ENCODE peak calls at places on chromosomes 12 and 14, in six cellular contexts. One of them, this sample, is unnamed.
A peak's percentile ranks its signal among the peaks of the same experiment; 100 is the strongest.

GRCh38 chr14:104355101-104355691 is 216.8 kb downstream of the KIF26A start:
- DNase-seq in GM23248: no peak
- DNase-seq in stomach: no peak
- DNase-seq in trophoblast cell: no peak
- DNase-seq in PC-3: no peak
- DNase-seq in esophagus squamous epithelium: no peak
- DNase-seq in this sample: no peak

GRCh38 chr12:52025301-52026172 is 18.8 kb downstream of the TAMALIN start:
- DNase-seq in GM23248: peak; percentile 92
- DNase-seq in stomach: peak; percentile 90
- DNase-seq in trophoblast cell: peak; percentile 76
- DNase-seq in PC-3: peak; percentile 90
- DNase-seq in esophagus squamous epithelium: no peak
- DNase-seq in this sample: peak; percentile 74

GRCh38 chr12:102833687-102834435 is 83.2 kb downstream of the PAH start:
- DNase-seq in GM23248: peak; percentile 30
- DNase-seq in stomach: no peak
- DNase-seq in trophoblast cell: peak; percentile 36
- DNase-seq in PC-3: peak; percentile 17
- DNase-seq in esophagus squamous epithelium: no peak
- DNase-seq in this sample: no peak

GRCh38 chr12:22480016-22480415 is 64.3 kb downstream of the C2CD5 start:
- DNase-seq in GM23248: no peak
- DNase-seq in stomach: no peak
- DNase-seq in trophoblast cell: no peak
- DNase-seq in PC-3: no peak
- DNase-seq in esophagus squamous epithelium: no peak
- DNase-seq in this sample: no peak

GRCh38 chr12:104576980-104577925 is 120.5 kb downstream of the CHST11 start:
- DNase-seq in GM23248: peak; percentile 88
- DNase-seq in stomach: no peak
- DNase-seq in trophoblast cell: no peak
- DNase-seq in PC-3: no peak
- DNase-seq in esophagus squamous epithelium: no peak
- DNase-seq in this sample: no peak

GRCh38 chr12:32303171-32303570 is 96.2 kb upstream of the FGD4 start:
- DNase-seq in GM23248: no peak
- DNase-seq in stomach: no peak
- DNase-seq in trophoblast cell: no peak
- DNase-seq in PC-3: no peak
- DNase-seq in esophagus squamous epithelium: no peak
- DNase-seq in this sample: no peak

GRCh38 chr12:124543052-124543590 is 24.3 kb downstream of the NCOR2 start:
- DNase-seq in GM23248: peak; percentile 67
- DNase-seq in stomach: no peak
- DNase-seq in trophoblast cell: peak; percentile 42
- DNase-seq in PC-3: no peak
- DNase-seq in esophagus squamous epithelium: no peak
- DNase-seq in this sample: no peak

GRCh38 chr14:61668267-61668666 is 27.0 kb upstream of the HIF1A start:
- DNase-seq in GM23248: no peak
- DNase-seq in stomach: no peak
- DNase-seq in trophoblast cell: no peak
- DNase-seq in PC-3: peak; percentile 97
- DNase-seq in esophagus squamous epithelium: no peak
- DNase-seq in this sample: no peak

GRCh38 chr12:99847936-99848335 is 136.8 kb downstream of the ANKS1B start:
- DNase-seq in GM23248: no peak
- DNase-seq in stomach: no peak
- DNase-seq in trophoblast cell: no peak
- DNase-seq in PC-3: no peak
- DNase-seq in esophagus squamous epithelium: no peak
- DNase-seq in this sample: no peak

GRCh38 chr12:121288941-121289340 is 7.6 kb downstream of the CAMKK2 start:
- DNase-seq in GM23248: no peak
- DNase-seq in stomach: no peak
- DNase-seq in trophoblast cell: no peak
- DNase-seq in PC-3: no peak
- DNase-seq in esophagus squamous epithelium: no peak
- DNase-seq in this sample: no peak

GRCh38 chr14:104206281-104206904 is 68.0 kb downstream of the KIF26A start:
- DNase-seq in GM23248: no peak
- DNase-seq in stomach: peak; percentile 61
- DNase-seq in trophoblast cell: no peak
- DNase-seq in PC-3: no peak
- DNase-seq in esophagus squamous epithelium: no peak
- DNase-seq in this sample: no peak

GRCh38 chr14:97276573-97276972 is 479.4 kb downstream of the VRK1 start:
- DNase-seq in GM23248: no peak
- DNase-seq in stomach: no peak
- DNase-seq in trophoblast cell: no peak
- DNase-seq in PC-3: peak; percentile 71
- DNase-seq in esophagus squamous epithelium: no peak
- DNase-seq in this sample: no peak

GRCh38 chr14:22545842-22546721 is 42.9 kb downstream of the DAD1 start:
- DNase-seq in GM23248: peak; percentile 91
- DNase-seq in stomach: no peak
- DNase-seq in trophoblast cell: no peak
- DNase-seq in PC-3: peak; percentile 77
- DNase-seq in esophagus squamous epithelium: no peak
- DNase-seq in this sample: peak; percentile 41

GRCh38 chr14:101072531-101072930 is 169.0 kb upstream of the RTL1 start:
- DNase-seq in GM23248: no peak
- DNase-seq in stomach: peak; percentile 21
- DNase-seq in trophoblast cell: no peak
- DNase-seq in PC-3: peak; percentile 14
- DNase-seq in esophagus squamous epithelium: no peak
- DNase-seq in this sample: no peak

GRCh38 chr12:69579029-69579428 is 6.2 kb upstream of the CCT2 start:
- DNase-seq in GM23248: no peak
- DNase-seq in stomach: no peak
- DNase-seq in trophoblast cell: no peak
- DNase-seq in PC-3: no peak
- DNase-seq in esophagus squamous epithelium: no peak
- DNase-seq in this sample: no peak

GRCh38 chr14:37721976-37722659 is 126.7 kb downstream of the TTC6 start:
- DNase-seq in GM23248: peak; percentile 47
- DNase-seq in stomach: no peak
- DNase-seq in trophoblast cell: no peak
- DNase-seq in PC-3: no peak
- DNase-seq in esophagus squamous epithelium: no peak
- DNase-seq in this sample: no peak

GRCh38 chr14:29858299-29858698 is 69.3 kb downstream of the PRKD1 start:
- DNase-seq in GM23248: no peak
- DNase-seq in stomach: no peak
- DNase-seq in trophoblast cell: no peak
- DNase-seq in PC-3: no peak
- DNase-seq in esophagus squamous epithelium: no peak
- DNase-seq in this sample: no peak

GRCh38 chr12:95481072-95481471 is 7.1 kb downstream of the METAP2 start:
- DNase-seq in GM23248: no peak
- DNase-seq in stomach: no peak
- DNase-seq in trophoblast cell: no peak
- DNase-seq in PC-3: no peak
- DNase-seq in esophagus squamous epithelium: no peak
- DNase-seq in this sample: no peak

GRCh38 chr14:31894351-31894750 is 182.8 kb upstream of the ARHGAP5 start:
- DNase-seq in GM23248: peak; percentile 36
- DNase-seq in stomach: no peak
- DNase-seq in trophoblast cell: no peak
- DNase-seq in PC-3: peak; percentile 26
- DNase-seq in esophagus squamous epithelium: no peak
- DNase-seq in this sample: no peak

GRCh38 chr14:54450535-54450934 is 9.4 kb upstream of the CNIH1 start:
- DNase-seq in GM23248: peak; percentile 90
- DNase-seq in stomach: no peak
- DNase-seq in trophoblast cell: no peak
- DNase-seq in PC-3: no peak
- DNase-seq in esophagus squamous epithelium: no peak
- DNase-seq in this sample: no peak

GRCh38 chr12:3454780-3455179 is 36.2 kb upstream of the PRMT8 start:
- DNase-seq in GM23248: no peak
- DNase-seq in stomach: no peak
- DNase-seq in trophoblast cell: no peak
- DNase-seq in PC-3: no peak
- DNase-seq in esophagus squamous epithelium: no peak
- DNase-seq in this sample: no peak

GRCh38 chr14:106776395-106776983 is 1250.1 kb downstream of the TMEM121 start:
- DNase-seq in GM23248: no peak
- DNase-seq in stomach: no peak
- DNase-seq in trophoblast cell: no peak
- DNase-seq in PC-3: no peak
- DNase-seq in esophagus squamous epithelium: no peak
- DNase-seq in this sample: no peak
- H3K9me3 ChIP-seq in GM23248: no peaks in the 10 kb centered on the region
- H3K9me3 ChIP-seq in stomach: peaks cover 9% of the 10 kb centered on the region
- H3K9me3 ChIP-seq in trophoblast cell: peaks cover 7% of the 10 kb centered on the region
- H3K9me3 ChIP-seq in PC-3: peaks cover 8% of the 10 kb centered on the region
- H3K9me3 ChIP-seq in esophagus squamous epithelium: no peaks in the 10 kb centered on the region
- H3K9me3 ChIP-seq in this sample: no peaks in the 10 kb centered on the region

DNA sequence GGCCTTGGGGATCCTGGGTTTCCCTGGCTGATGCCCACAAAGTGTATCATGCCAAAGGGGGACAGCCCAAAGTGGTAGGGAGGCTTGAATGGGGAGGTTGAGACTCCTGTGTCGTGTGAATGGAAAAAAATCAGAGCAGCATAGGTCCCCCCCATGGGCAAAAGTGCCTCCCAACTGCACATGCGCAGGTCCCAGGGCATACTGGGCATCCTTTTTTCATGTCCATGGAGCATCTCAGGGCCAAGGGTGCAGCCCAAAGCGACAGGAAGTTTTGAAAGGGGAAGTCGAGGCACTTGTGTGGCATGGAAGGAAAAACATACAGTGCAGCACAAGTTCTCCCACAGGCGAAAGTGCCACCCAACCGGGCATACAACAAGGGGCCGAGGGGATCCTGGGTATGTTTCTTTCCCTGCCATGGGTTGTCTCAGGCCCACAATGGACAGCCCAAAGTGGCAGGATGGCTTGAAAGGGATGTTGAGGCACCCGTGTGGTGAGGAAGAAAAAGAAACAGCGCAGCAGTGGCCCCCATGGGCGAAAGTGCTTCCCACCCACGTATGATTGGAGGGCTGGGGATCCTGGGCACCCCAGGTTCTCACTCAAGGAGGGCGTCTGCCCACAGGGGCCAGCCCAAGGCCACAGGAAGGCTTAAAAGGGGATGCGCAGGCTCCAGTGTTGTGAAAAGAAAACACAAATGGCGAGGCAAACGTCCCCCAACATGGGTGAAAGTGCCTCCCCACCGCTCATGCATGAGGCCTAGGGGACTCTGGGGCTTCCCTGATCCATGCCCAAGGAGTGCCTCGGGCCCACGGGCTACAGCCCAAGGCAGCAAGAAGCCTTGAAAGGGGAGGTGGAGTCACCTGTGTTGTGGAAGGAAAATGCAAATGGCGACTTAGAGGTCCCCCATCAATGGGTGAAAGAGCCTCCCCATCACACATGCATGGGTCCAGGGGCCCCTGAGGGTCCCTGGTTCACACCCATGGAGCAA is 573.7 kb downstream of the ALG10 start:
- DNase-seq in GM23248: no peak
- DNase-seq in stomach: no peak
- DNase-seq in trophoblast cell: no peak
- DNase-seq in PC-3: no peak
- DNase-seq in esophagus squamous epithelium: no peak
- DNase-seq in this sample: no peak
- H3K9me3 ChIP-seq in GM23248: no peaks in the 10 kb centered on the region
- H3K9me3 ChIP-seq in stomach: peaks cover 100% of the 10 kb centered on the region
- H3K9me3 ChIP-seq in trophoblast cell: peaks cover 54% of the 10 kb centered on the region
- H3K9me3 ChIP-seq in PC-3: peaks cover 44% of the 10 kb centered on the region
- H3K9me3 ChIP-seq in esophagus squamous epithelium: peaks cover 72% of the 10 kb centered on the region
- H3K9me3 ChIP-seq in this sample: peaks cover 5% of the 10 kb centered on the region

GRCh38 chr12:131254374-131254773 is 300.7 kb downstream of the ADGRD1 start:
- DNase-seq in GM23248: no peak
- DNase-seq in stomach: no peak
- DNase-seq in trophoblast cell: no peak
- DNase-seq in PC-3: no peak
- DNase-seq in esophagus squamous epithelium: no peak
- DNase-seq in this sample: no peak

GRCh38 chr12:131251336-131252101 is 297.8 kb downstream of the ADGRD1 start:
- DNase-seq in GM23248: no peak
- DNase-seq in stomach: no peak
- DNase-seq in trophoblast cell: no peak
- DNase-seq in PC-3: no peak
- DNase-seq in esophagus squamous epithelium: no peak
- DNase-seq in this sample: no peak

GRCh38 chr12:131250951-131251315 is 297.2 kb downstream of the ADGRD1 start:
- DNase-seq in GM23248: no peak
- DNase-seq in stomach: no peak
- DNase-seq in trophoblast cell: no peak
- DNase-seq in PC-3: no peak
- DNase-seq in esophagus squamous epithelium: no peak
- DNase-seq in this sample: no peak

GRCh38 chr12:131250028-131250950 is 296.6 kb downstream of the ADGRD1 start:
- DNase-seq in GM23248: no peak
- DNase-seq in stomach: no peak
- DNase-seq in trophoblast cell: no peak
- DNase-seq in PC-3: no peak
- DNase-seq in esophagus squamous epithelium: no peak
- DNase-seq in this sample: no peak

GRCh38 chr12:131253376-131254026 is 299.8 kb downstream of the ADGRD1 start:
- DNase-seq in GM23248: no peak
- DNase-seq in stomach: no peak
- DNase-seq in trophoblast cell: no peak
- DNase-seq in PC-3: no peak
- DNase-seq in esophagus squamous epithelium: no peak
- DNase-seq in this sample: no peak
- H3K9me3 ChIP-seq in GM23248: no peaks in the 10 kb centered on the region
- H3K9me3 ChIP-seq in stomach: no peaks in the 10 kb centered on the region
- H3K9me3 ChIP-seq in trophoblast cell: peaks cover 20% of the 10 kb centered on the region
- H3K9me3 ChIP-seq in PC-3: no peaks in the 10 kb centered on the region
- H3K9me3 ChIP-seq in esophagus squamous epithelium: no peaks in the 10 kb centered on the region
- H3K9me3 ChIP-seq in this sample: no peaks in the 10 kb centered on the region

GRCh38 chr12:114240288-114240687 is 165.7 kb downstream of the TBX5 start:
- DNase-seq in GM23248: no peak
- DNase-seq in stomach: no peak
- DNase-seq in trophoblast cell: no peak
- DNase-seq in PC-3: no peak
- DNase-seq in esophagus squamous epithelium: no peak
- DNase-seq in this sample: no peak
- H3K9me3 ChIP-seq in GM23248: no peaks in the 10 kb centered on the region
- H3K9me3 ChIP-seq in stomach: no peaks in the 10 kb centered on the region
- H3K9me3 ChIP-seq in trophoblast cell: peaks cover 5% of the 10 kb centered on the region
- H3K9me3 ChIP-seq in PC-3: peaks cover 4% of the 10 kb centered on the region
- H3K9me3 ChIP-seq in esophagus squamous epithelium: no peaks in the 10 kb centered on the region
- H3K9me3 ChIP-seq in this sample: no peaks in the 10 kb centered on the region

This sample was measured in T-helper 17 cell.